ENCODE peak calls at places on chromosomes 7 and 10, in four cellular contexts. One of them, this sample, is unnamed.
A peak's percentile ranks its signal among the peaks of the same experiment; 100 is the strongest.

GRCh38 chr10:106134326-106135000 is 1030.0 kb downstream of the SORCS1 start:
- DNase-seq in H9: no peak
- DNase-seq in mesendoderm: no peak
- DNase-seq in H1: no peak
- DNase-seq in this sample: no peak

GRCh38 chr10:1063232-1063862 is 7.2 kb downstream of the WDR37 start:
- DNase-seq in H9: no peak
- DNase-seq in H1: no peak
- DNase-seq in mesendoderm: no peak
- DNase-seq in this sample: no peak

GRCh38 chr10:115092555-115093285 is 445 bp upstream of the ATRNL1 start:
- DNase-seq in H9: peak; percentile 65
- DNase-seq in H1: no peak
- DNase-seq in mesendoderm: peak; percentile 83
- DNase-seq in this sample: peak; percentile 10

GRCh38 chr7:47301078-47301477 is 280.8 kb downstream of the TNS3 start:
- DNase-seq in mesendoderm: peak; percentile 58
- DNase-seq in H1: no peak
- DNase-seq in H9: peak; percentile 73
- DNase-seq in this sample: peak; percentile 36

GRCh38 chr7:4143511-4144160 is 538.5 kb upstream of the FOXK1 start:
- DNase-seq in H9: no peak
- DNase-seq in H1: no peak
- DNase-seq in mesendoderm: no peak
- DNase-seq in this sample: no peak

GRCh38 chr10:50579491-50580259 is 44.1 kb downstream of the SGMS1 start:
- DNase-seq in H1: no peak
- DNase-seq in H9: no peak
- DNase-seq in mesendoderm: no peak
- DNase-seq in this sample: peak; percentile 81

GRCh38 chr7:48424731-48425130 is 253.5 kb downstream of the ABCA13 start:
- DNase-seq in H9: no peak
- DNase-seq in H1: no peak
- DNase-seq in mesendoderm: peak; percentile 49
- DNase-seq in this sample: peak; percentile 36

GRCh38 chr7:42400961-42401360 is 164.0 kb upstream of the GLI3 start:
- DNase-seq in H1: no peak
- DNase-seq in mesendoderm: no peak
- DNase-seq in H9: no peak
- DNase-seq in this sample: peak; percentile 27

GRCh38 chr10:70784476-70784875 is 701 bp downstream of the TBATA start:
- DNase-seq in H1: no peak
- DNase-seq in mesendoderm: peak; percentile 51
- DNase-seq in H9: no peak
- DNase-seq in this sample: no peak

GRCh38 chr10:92691042-92691590 is 1.4 kb downstream of the HHEX start:
- DNase-seq in mesendoderm: peak; percentile 60
- DNase-seq in H1: no peak
- DNase-seq in H9: peak; percentile 45
- DNase-seq in this sample: no peak

GRCh38 chr10:68230268-68230667 is 1.6 kb downstream of the ATOH7 start:
- DNase-seq in mesendoderm: no peak
- DNase-seq in H1: no peak
- DNase-seq in H9: no peak
- DNase-seq in this sample: no peak

GRCh38 chr10:69315100-69315542 is 36.8 kb downstream of the HK1 start:
- DNase-seq in mesendoderm: no peak
- DNase-seq in H1: no peak
- DNase-seq in H9: no peak
- DNase-seq in this sample: peak; percentile 77

GRCh38 chr7:5429253-5429856 is 5.7 kb upstream of the TNRC18 start:
- DNase-seq in H9: peak; percentile 72
- DNase-seq in mesendoderm: peak; percentile 87
- DNase-seq in H1: no peak
- DNase-seq in this sample: no peak

GRCh38 chr7:142357953-142358520 is 100.2 kb upstream of the PRSS58 start:
- DNase-seq in mesendoderm: peak; percentile 83
- DNase-seq in H9: peak; percentile 64
- DNase-seq in H1: no peak
- DNase-seq in this sample: peak; percentile 73

GRCh38 chr7:26298432-26299058 is 6.9 kb downstream of the SNX10 start:
- DNase-seq in H9: no peak
- DNase-seq in H1: no peak
- DNase-seq in mesendoderm: no peak
- DNase-seq in this sample: no peak
- H3K79me2 ChIP-seq in H9: no peaks in the 10 kb centered on the region
- H3K79me2 ChIP-seq in H1: no peaks in the 10 kb centered on the region
- H3K79me2 ChIP-seq in mesendoderm: no peaks in the 10 kb centered on the region
- H3K79me2 ChIP-seq in this sample: no peaks in the 10 kb centered on the region

DNA sequence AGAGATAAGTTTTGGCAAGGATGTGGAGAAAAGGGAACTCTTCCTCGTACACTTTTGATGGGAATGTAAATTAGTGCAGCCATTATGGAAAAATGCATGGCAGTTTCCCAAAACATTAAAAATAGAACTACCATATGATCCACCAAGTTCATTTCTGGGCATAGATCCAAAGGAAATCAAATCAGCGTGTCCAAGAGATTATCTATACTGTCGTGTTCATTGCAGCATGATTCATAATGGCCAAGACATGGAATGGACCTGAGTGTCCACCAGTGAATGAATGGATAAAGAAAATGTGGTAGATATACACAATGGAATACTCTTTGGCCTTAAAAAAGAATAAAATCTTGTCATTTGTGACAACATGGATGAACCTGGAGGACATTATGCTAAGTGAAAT is 70.3 kb upstream of the RSU1 start:
- DNase-seq in mesendoderm: no peak
- DNase-seq in H1: no peak
- DNase-seq in H9: no peak
- DNase-seq in this sample: no peak
- H2BK5ac ChIP-seq in mesendoderm: no peak overlapping the region
- H2BK5ac ChIP-seq in H1: no peak overlapping the region
- H2BK5ac ChIP-seq in H9: no peak overlapping the region
- H2BK5ac ChIP-seq in this sample: no peak overlapping the region

GRCh38 chr7:135690566-135690965 is 28.3 kb downstream of the STMP1 start:
- DNase-seq in H9: no peak
- DNase-seq in H1: no peak
- DNase-seq in mesendoderm: peak; percentile 28
- DNase-seq in this sample: no peak
- H2AK5ac ChIP-seq in H9: no peak overlapping the region
- H2AK5ac ChIP-seq in H1: no peak overlapping the region
- H2AK5ac ChIP-seq in mesendoderm: no peak overlapping the region
- H2AK5ac ChIP-seq in this sample: no peak overlapping the region

GRCh38 chr10:52239771-52240170 is 74.3 kb upstream of the DKK1 start:
- DNase-seq in H9: no peak
- DNase-seq in mesendoderm: no peak
- DNase-seq in H1: no peak
- DNase-seq in this sample: no peak

GRCh38 chr10:52250562-52250961 is 63.5 kb upstream of the DKK1 start:
- DNase-seq in mesendoderm: no peak
- DNase-seq in H1: no peak
- DNase-seq in H9: no peak
- DNase-seq in this sample: no peak

GRCh38 chr10:52249850-52250395 is 64.2 kb upstream of the DKK1 start:
- DNase-seq in H9: no peak
- DNase-seq in mesendoderm: no peak
- DNase-seq in H1: no peak
- DNase-seq in this sample: peak; percentile 13

GRCh38 chr10:52248697-52249306 is 65.3 kb upstream of the DKK1 start:
- DNase-seq in H9: no peak
- DNase-seq in H1: no peak
- DNase-seq in mesendoderm: no peak
- DNase-seq in this sample: no peak

GRCh38 chr10:52245547-52245946 is 68.5 kb upstream of the DKK1 start:
- DNase-seq in mesendoderm: no peak
- DNase-seq in H9: no peak
- DNase-seq in H1: no peak
- DNase-seq in this sample: no peak
- H3K79me2 ChIP-seq in mesendoderm: no peaks in the 10 kb centered on the region
- H3K79me2 ChIP-seq in H9: no peaks in the 10 kb centered on the region
- H3K79me2 ChIP-seq in H1: no peaks in the 10 kb centered on the region
- H3K79me2 ChIP-seq in this sample: no peaks in the 10 kb centered on the region

GRCh38 chr7:55111007-55111406 is 92.2 kb downstream of the EGFR start:
- DNase-seq in mesendoderm: no peak
- DNase-seq in H1: no peak
- DNase-seq in H9: no peak
- DNase-seq in this sample: peak; percentile 76
- H2BK5ac ChIP-seq in mesendoderm: no peak overlapping the region
- H2BK5ac ChIP-seq in H1: no peak overlapping the region
- H2BK5ac ChIP-seq in H9: no peak overlapping the region
- H2BK5ac ChIP-seq in this sample: no peak overlapping the region